ENCODE peak calls at places on chromosomes 2 and 18, in nine cellular contexts. C is endodermal cell, Q is nephron progenitor cell, A is GM13977, F is cardiac muscle cell, P is GM06990, S is osteoblast, X is colonic mucosa, R is B cell. H is an unnamed sample.

GRCh38 chr2:232190796-232191195 is 187.8 kb upstream of the ALPP start:
- DNase-seq in C (no peak), Q (no peak), A (no peak), F (no peak), P (no peak), S (no peak), X (no peak), R (no peak), H (no peak)

GRCh38 chr2:140863713-140864112 is 1267.1 kb downstream of the LRP1B start:
- DNase-seq in C (no peak), Q (no peak), A (peak; percentile 9), F (peak; percentile 86), P (no peak), S (no peak), X (no peak), R (no peak), H (peak; percentile 7)

GRCh38 chr2:20737505-20737904 is 70.6 kb downstream of the GDF7 start:
- DNase-seq in C (no peak), Q (no peak), A (no peak), F (no peak), P (peak; percentile 47), S (no peak), X (no peak), R (no peak), H (peak; percentile 25)

GRCh38 chr18:75070625-75071483 is 138.1 kb downstream of the PTGR3 start:
- DNase-seq in C (peak; percentile 56), Q (no peak), A (peak; percentile 74), F (peak; percentile 51), P (peak; percentile 63), S (peak; percentile 97), X (peak; percentile 39), R (peak; percentile 77), H (peak; percentile 76)

GRCh38 chr2:190986221-190986953 is 27.6 kb downstream of the STAT1 start:
- DNase-seq in C (no peak), Q (no peak), A (no peak), F (no peak), P (no peak), S (no peak), X (no peak), R (no peak), H (no peak)

GRCh38 chr18:13558132-13558531 is 168.2 kb downstream of the FAM210A start:
- DNase-seq in C (peak; percentile 78), Q (peak; percentile 53), A (peak; percentile 69), F (peak; percentile 50), P (peak; percentile 54), S (peak; percentile 77), X (no peak), R (peak; percentile 65), H (peak; percentile 73)

GRCh38 chr2:26243643-26244478 is 571 bp downstream of the HADHA start:
- DNase-seq in C (no peak), Q (no peak), A (no peak), F (peak; percentile 40), P (peak; percentile 13), S (peak; percentile 15), X (no peak), R (no peak), H (peak; percentile 4)

GRCh38 chr2:84830095-84830494 is 50.8 kb downstream of the TRABD2A start:
- DNase-seq in C (peak; percentile 73), Q (peak; percentile 11), A (no peak), F (peak; percentile 18), P (no peak), S (no peak), X (no peak), R (no peak), H (no peak)

GRCh38 chr2:226508683-226509082 is 290.9 kb downstream of the IRS1 start:
- DNase-seq in C (no peak), Q (no peak), A (no peak), F (peak; percentile 14), P (no peak), S (no peak), X (no peak), R (no peak), H (no peak)

GRCh38 chr18:55337908-55338521 is 250.0 kb downstream of the TCF4 start:
- DNase-seq in C (no peak), Q (no peak), A (no peak), F (no peak), P (no peak), S (no peak), X (no peak), R (peak; percentile 46), H (no peak)

GRCh38 chr2:202831241-202831997 is 40.1 kb downstream of the ICA1L start:
- DNase-seq in C (peak; percentile 73), Q (peak; percentile 16), A (peak; percentile 59), F (peak; percentile 79), P (peak; percentile 20), S (peak; percentile 72), X (peak; percentile 51), R (peak; percentile 45), H (peak; percentile 48)

GRCh38 chr2:31247671-31248070 is 13.7 kb downstream of the EHD3 start:
- DNase-seq in C (no peak), Q (no peak), A (no peak), F (no peak), P (no peak), S (no peak), X (no peak), R (no peak), H (no peak)

GRCh38 chr18:7914834-7915670 is 347.9 kb downstream of the PTPRM start:
- DNase-seq in C (no peak), Q (no peak), A (no peak), F (no peak), P (no peak), S (no peak), X (no peak), R (no peak), H (no peak)

GRCh38 chr2:119431155-119431975 is at the start of gene TMEM37:
- DNase-seq in C (peak; percentile 94), Q (peak; percentile 88), A (peak; percentile 81), F (peak; percentile 91), P (peak; percentile 72), S (peak; percentile 96), X (peak; percentile 77), R (peak; percentile 54), H (peak; percentile 85)

GRCh38 chr2:16105664-16106281 is 165.4 kb downstream of the MYCN start:
- DNase-seq in C (peak; percentile 97), Q (peak; percentile 31), A (no peak), F (no peak), P (no peak), S (no peak), X (no peak), R (no peak), H (no peak)

GRCh38 chr2:129248183-129248582 is 731.3 kb upstream of the RAB6C start:
- DNase-seq in C (no peak), Q (no peak), A (no peak), F (peak; percentile 81), P (no peak), S (no peak), X (no peak), R (no peak), H (no peak)

GRCh38 chr2:200784215-200784614 is 27.5 kb upstream of the BZW1 start:
- DNase-seq in C (no peak), Q (no peak), A (no peak), F (no peak), P (no peak), S (no peak), X (no peak), R (no peak), H (no peak)

GRCh38 chr18:48676346-48676745 is 137.5 kb downstream of the CTIF start:
- DNase-seq in C (no peak), Q (no peak), A (no peak), F (no peak), P (no peak), S (no peak), X (no peak), R (no peak), H (no peak)

GRCh38 chr18:68172842-68173549 is 541.9 kb downstream of the TMX3 start:
- DNase-seq in C (peak; percentile 82), Q (no peak), A (no peak), F (peak; percentile 10), P (no peak), S (no peak), X (no peak), R (no peak), H (no peak)
- TF ChIP-seq CTCF in C (peak; percentile 70), Q (no peak), A (no peak), F (no peak), P (no peak), S (no peak), X (no peak), R (no peak), H (no peak)

GRCh38 chr18:43888601-43889000 is 611.3 kb upstream of the SYT4 start:
- DNase-seq in C (no peak), Q (no peak), A (no peak), F (peak; percentile 18), P (no peak), S (no peak), X (no peak), R (no peak), H (no peak)

GRCh38 chr18:43887491-43887890 is 610.2 kb upstream of the SYT4 start:
- DNase-seq in C (peak; percentile 74), Q (no peak), A (no peak), F (no peak), P (no peak), S (no peak), X (no peak), R (no peak), H (no peak)

GRCh38 chr18:43893001-43893637 is 615.8 kb upstream of the SYT4 start:
- DNase-seq in C (no peak), Q (peak; percentile 32), A (no peak), F (peak; percentile 74), P (no peak), S (peak; percentile 72), X (no peak), R (no peak), H (no peak)
- TF ChIP-seq CTCF in C (no peak), Q (no peak), A (no peak), F (no peak), P (no peak), S (no peak), X (no peak), R (no peak), H (no peak)

DNA sequence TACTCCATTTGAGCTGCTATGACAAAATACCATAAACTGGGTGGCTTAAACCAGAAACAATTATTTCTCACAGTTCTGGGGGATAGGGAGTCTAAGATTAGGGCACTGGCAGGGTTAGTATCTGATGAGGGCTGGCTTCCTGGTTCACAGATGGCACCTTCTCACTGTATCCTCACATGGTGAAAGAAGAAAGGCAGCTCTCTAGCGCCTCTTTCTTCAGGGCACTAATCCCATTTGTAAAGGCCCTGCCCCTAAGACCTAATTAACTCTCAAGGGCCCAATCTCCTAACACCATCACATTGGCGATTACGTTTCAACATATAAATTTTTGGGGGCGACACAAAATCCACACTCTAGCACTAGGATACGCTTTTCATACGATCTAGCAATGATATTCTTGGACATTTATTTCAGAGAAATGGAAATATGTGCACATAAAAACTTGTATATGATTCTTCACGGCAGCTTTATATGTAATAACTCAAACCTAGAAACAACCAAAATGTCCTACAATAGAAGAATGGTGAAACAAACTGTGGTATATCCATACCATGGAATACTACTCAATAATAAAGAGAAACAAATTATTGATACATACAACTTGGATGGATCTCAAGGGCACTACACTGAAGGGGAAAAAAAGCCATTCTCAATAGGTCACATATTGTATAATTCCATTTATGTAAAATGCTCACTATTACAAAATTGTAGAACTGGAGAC is 111.0 kb downstream of the BCL2L11 start:
- DNase-seq in C (peak; percentile 18), Q (no peak), A (no peak), F (no peak), P (no peak), S (no peak), X (no peak), R (no peak), H (no peak)
- TF ChIP-seq CTCF in C (no peak), Q (no peak), A (no peak), F (no peak), P (no peak), S (no peak), X (no peak), R (no peak), H (no peak)

GRCh38 chr2:238120463-238121298 is 17.8 kb upstream of the KLHL30 start:
- DNase-seq in C (peak; percentile 85), Q (peak; percentile 78), A (no peak), F (peak; percentile 63), P (no peak), S (peak; percentile 85), X (no peak), R (no peak), H (no peak)
- TF ChIP-seq CTCF in C (peak; percentile 55), Q (peak; percentile 30), A (peak; percentile 8), F (peak; percentile 23), P (no peak), S (no peak), X (no peak), R (no peak), H (no peak)

H was measured in GM20000.